ENCODE peak calls at places on chromosomes 12 and 14, in five cellular contexts. P is IMR-90, J is HepG2, Q is SK-N-SH, U is A549. N is an unnamed sample.

GRCh38 chr12:60257063-60257462 is 661.2 kb downstream of the SLC16A7 start:
- DNase-seq in Q (no peak), P (peak; percentile 86), U (peak; percentile 13), J (peak; percentile 17), N (no peak)

GRCh38 chr14:105487986-105488777 is 1.5 kb downstream of the CRIP1 start:
- DNase-seq in J (no peak), U (no peak), Q (no peak), P (no peak), N (no peak)

GRCh38 chr12:32043928-32044549 is 62.6 kb upstream of the BICD1 start:
- DNase-seq in J (no peak), Q (no peak), U (no peak), P (no peak), N (no peak)

GRCh38 chr14:92625213-92625612 is 111.6 kb downstream of the RIN3 start:
- DNase-seq in P (peak; percentile 96), Q (no peak), J (no peak), U (peak; percentile 64), N (no peak)

GRCh38 chr12:132506730-132507538 is 17.0 kb downstream of the FBRSL1 start:
- DNase-seq in J (no peak), U (no peak), Q (peak; percentile 74), P (peak; percentile 77), N (no peak)

GRCh38 chr14:65179918-65180724 is 77.8 kb upstream of the MAX start:
- DNase-seq in J (no peak), P (peak; percentile 89), U (peak; percentile 49), Q (no peak), N (no peak)

GRCh38 chr12:23954332-23954731 is 4.9 kb upstream of the SOX5 start:
- DNase-seq in P (peak; percentile 76), U (no peak), Q (no peak), J (no peak), N (no peak)

GRCh38 chr12:3624273-3624672 is 128.6 kb downstream of the CRACR2A start:
- DNase-seq in Q (no peak), P (no peak), U (no peak), J (no peak), N (no peak)

GRCh38 chr12:100216337-100216736 is 15.7 kb downstream of the ACTR6 start:
- DNase-seq in U (no peak), J (no peak), P (no peak), Q (no peak), N (no peak)

GRCh38 chr12:128818065-128819022 is 5.4 kb downstream of the SLC15A4 start:
- DNase-seq in Q (no peak), J (no peak), U (no peak), P (peak; percentile 43), N (no peak)

GRCh38 chr12:26786491-26787124 is 46.4 kb downstream of the ITPR2 start:
- DNase-seq in U (no peak), P (peak; percentile 11), Q (no peak), J (no peak), N (no peak)

GRCh38 chr12:18068355-18068754 is 21.6 kb downstream of the RERGL start:
- DNase-seq in U (no peak), P (no peak), J (no peak), Q (no peak), N (no peak)

GRCh38 chr12:95337176-95337575 is 119.6 kb downstream of the VEZT start:
- DNase-seq in Q (no peak), P (peak; percentile 12), U (no peak), J (no peak), N (no peak)

GRCh38 chr12:95343461-95344230 is 126.0 kb downstream of the VEZT start:
- DNase-seq in P (no peak), U (no peak), Q (no peak), J (no peak), N (no peak)

GRCh38 chr12:95336387-95337067 is 118.9 kb downstream of the VEZT start:
- DNase-seq in P (peak; percentile 85), U (peak; percentile 77), J (peak; percentile 86), Q (peak; percentile 86), N (peak; percentile 79)

GRCh38 chr12:95339086-95339788 is 121.6 kb downstream of the VEZT start:
- DNase-seq in Q (no peak), U (no peak), J (no peak), P (no peak), N (no peak)

DNA sequence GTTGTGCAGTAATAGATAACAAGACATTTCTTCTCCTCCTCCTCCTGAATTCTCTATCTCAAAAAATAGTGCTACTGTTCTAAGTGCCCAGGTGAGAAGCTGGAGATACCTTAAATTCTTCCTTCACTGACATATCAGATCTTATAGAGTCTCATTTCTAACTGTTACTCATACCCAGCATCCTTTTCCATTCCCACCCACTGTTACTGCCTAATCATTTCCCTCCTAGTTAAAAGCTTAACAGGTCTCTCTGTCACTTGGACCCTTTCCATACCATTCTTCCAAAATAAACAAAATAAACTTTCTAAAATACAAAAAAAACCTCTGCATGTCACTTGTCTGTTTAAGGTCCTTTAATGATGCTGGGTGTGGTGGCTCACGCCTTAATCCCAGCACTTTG is 124.4 kb downstream of the VEZT start:
- DNase-seq in J (no peak), P (no peak), U (no peak), Q (no peak), N (no peak)
- TF ChIP-seq USF2 in J (no peak), P (no peak), U (no peak), Q (no peak), N (no peak)

GRCh38 chr12:69291278-69291593 is 51.9 kb downstream of the CPSF6 start:
- DNase-seq in J (no peak), Q (no peak), U (no peak), P (no peak), N (no peak)

GRCh38 chr12:69290545-69291277 is 51.3 kb downstream of the CPSF6 start:
- DNase-seq in J (peak; percentile 82), P (peak; percentile 76), Q (peak; percentile 66), U (peak; percentile 61), N (peak; percentile 93)

GRCh38 chr12:69284131-69284530 is 44.8 kb downstream of the CPSF6 start:
- DNase-seq in U (peak; percentile 38), P (peak; percentile 70), Q (peak; percentile 74), J (peak; percentile 70), N (peak; percentile 70)

DNA sequence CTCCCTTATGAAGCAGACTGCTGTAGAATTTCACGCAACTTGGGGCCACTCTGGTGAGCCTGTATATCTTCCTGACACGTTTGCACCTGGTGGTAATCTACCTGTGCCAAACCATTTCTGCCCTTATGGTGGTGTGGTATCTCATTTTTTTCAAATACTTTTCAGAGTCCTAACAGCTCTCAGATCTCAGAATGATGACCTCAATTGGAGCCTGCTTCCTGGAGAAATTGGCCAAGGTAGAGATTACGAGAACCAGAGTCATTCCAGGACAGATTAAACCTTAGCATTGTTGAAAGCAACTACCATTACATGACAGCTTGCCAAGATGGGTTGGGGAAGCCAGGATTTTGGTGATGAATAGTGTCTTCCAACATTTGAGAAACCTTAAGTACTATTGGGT is 48.2 kb downstream of the CPSF6 start:
- DNase-seq in U (no peak), P (no peak), J (no peak), Q (no peak), N (no peak)
- TF ChIP-seq USF2 in U (no peak), P (no peak), J (no peak), Q (no peak), N (no peak)

GRCh38 chr12:80848858-80849257 is 88.9 kb downstream of the LIN7A start:
- DNase-seq in P (no peak), U (no peak), J (no peak), Q (no peak), N (no peak)
- TF ChIP-seq USF2 in P (no peak), U (no peak), J (no peak), Q (no peak), N (no peak)

DNA sequence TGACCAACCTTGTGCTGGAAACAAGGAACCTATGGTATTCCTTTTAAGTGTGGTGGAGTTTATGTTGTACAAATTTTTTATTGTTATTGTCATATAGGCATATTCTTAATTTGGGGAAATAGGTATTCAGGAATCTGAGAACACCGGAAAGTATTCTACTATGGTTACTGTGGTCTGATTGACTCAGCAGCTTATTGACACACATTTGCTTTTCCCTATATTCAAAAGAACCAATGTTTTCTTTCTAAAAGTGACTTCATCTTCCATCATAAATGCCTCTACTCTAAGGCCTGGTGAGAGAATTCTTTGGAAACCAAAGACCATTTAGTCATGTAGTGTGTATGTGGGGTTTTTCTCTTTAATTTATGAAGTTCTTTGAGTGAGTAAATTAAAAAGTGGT is 474.7 kb downstream of the TMTC2 start:
- DNase-seq in J (no peak), P (peak; percentile 4), U (no peak), Q (no peak), N (no peak)
- TF ChIP-seq USF2 in J (no peak), P (no peak), U (no peak), Q (no peak), N (no peak)